ENCODE peak calls at places on chromosomes 3 and 15, in six cellular contexts. B is fibroblast of mammary gland, N is OCI-LY7, S is NCI-H1105 treated with DMSO at 0.1 percent for 48 hours, T is fibroblast of the aortic adventitia, X is SK-MEL-5. D is an unnamed sample.

GRCh38 chr15:72195101-72195511 is 2.5 kb downstream of the GRAMD2A start:
- DNase-seq in B (no peak), N (no peak), S (no peak), T (no peak), X (no peak), D (no peak)

GRCh38 chr3:67083277-67083676 is 85.2 kb downstream of the KBTBD8 start:
- DNase-seq in B (peak), N (peak), S (no peak), T (peak), X (no peak), D (peak)

GRCh38 chr15:62879770-62880169 is 162.8 kb upstream of the TPM1 start:
- DNase-seq in B (no peak), N (no peak), S (no peak), T (no peak), X (no peak), D (no peak)

GRCh38 chr15:79942656-79943481 is 28.1 kb downstream of the BCL2A1 start:
- DNase-seq in B (no peak), N (no peak), S (no peak), T (no peak), X (no peak), D (peak)

GRCh38 chr3:195063596-195064193 is 207.3 kb downstream of the XXYLT1 start:
- DNase-seq in B (no peak), N (no peak), S (no peak), T (no peak), X (no peak), D (no peak)

GRCh38 chr3:62318365-62318751 is 55.0 kb downstream of the FEZF2 start:
- DNase-seq in B (no peak), N (no peak), S (no peak), T (no peak), X (no peak), D (no peak)

GRCh38 chr3:130820976-130821375 is 72.9 kb upstream of the ATP2C1 start:
- DNase-seq in B (peak), N (no peak), S (no peak), T (peak), X (peak), D (peak)

GRCh38 chr3:145696011-145696410 is 465.0 kb downstream of the PLOD2 start:
- DNase-seq in B (no peak), N (no peak), S (no peak), T (no peak), X (no peak), D (no peak)

GRCh38 chr3:51385621-51386091 is 565 bp downstream of the MANF start:
- DNase-seq in B (no peak), N (peak), S (peak), T (no peak), X (no peak), D (peak)

GRCh38 chr3:10746684-10747083 is 69.3 kb upstream of the SLC6A11 start:
- DNase-seq in B (no peak), N (no peak), S (no peak), T (no peak), X (no peak), D (no peak)

GRCh38 chr15:48966595-48967301 is 3.0 kb upstream of the SHC4 start:
- DNase-seq in B (peak), N (no peak), S (no peak), T (peak), X (peak), D (peak)

GRCh38 chr3:157531771-157532170 is 28.6 kb upstream of the VEPH1 start:
- DNase-seq in B (peak), N (no peak), S (no peak), T (no peak), X (no peak), D (no peak)

GRCh38 chr3:58356054-58356453 is 23.4 kb downstream of the PXK start:
- DNase-seq in B (no peak), N (peak), S (no peak), T (no peak), X (no peak), D (peak)

GRCh38 chr15:61906961-61907752 is 153.1 kb downstream of the VPS13C start:
- DNase-seq in B (no peak), N (no peak), S (no peak), T (no peak), X (no peak), D (no peak)

GRCh38 chr3:42043116-42043796 is 47.9 kb upstream of the TRAK1 start:
- DNase-seq in B (peak), N (no peak), S (peak), T (peak), X (no peak), D (peak)

GRCh38 chr3:61299981-61300380 is 48.7 kb upstream of the FHIT start:
- DNase-seq in B (no peak), N (no peak), S (no peak), T (no peak), X (no peak), D (no peak)

GRCh38 chr3:104763007-104763406 is 603.7 kb upstream of the ALCAM start:
- DNase-seq in B (peak), N (no peak), S (no peak), T (peak), X (peak), D (peak)

GRCh38 chr3:42680256-42680655 is 5.1 kb upstream of the KLHL40 start:
- DNase-seq in B (peak), N (no peak), S (no peak), T (peak), X (no peak), D (peak)

GRCh38 chr15:52101542-52102340 is 10.8 kb downstream of the BCL2L10 start:
- DNase-seq in B (no peak), N (peak), S (no peak), T (no peak), X (no peak), D (no peak)

GRCh38 chr15:65655026-65655425 is 33.3 kb downstream of the SLC24A1 start:
- DNase-seq in B (peak), N (no peak), S (no peak), T (peak), X (no peak), D (peak)

GRCh38 chr3:186519021-186519658 is 25.0 kb downstream of the CRYGS start:
- DNase-seq in B (no peak), N (peak), S (no peak), T (no peak), X (no peak), D (no peak)

GRCh38 chr15:64566629-64567427 is 106.5 kb downstream of the ZNF609 start:
- DNase-seq in B (no peak), N (no peak), S (no peak), T (no peak), X (no peak), D (no peak)

GRCh38 chr15:50414624-50415023 is 9.6 kb upstream of the USP8 start:
- DNase-seq in B (no peak), N (no peak), S (no peak), T (no peak), X (no peak), D (no peak)

GRCh38 chr15:100572362-100572983 is 29.5 kb downstream of the LINS1 start:
- DNase-seq in B (peak), N (peak), S (peak), T (peak), X (peak), D (peak)

GRCh38 chr3:123430266-123430665 is 18.6 kb downstream of the ADCY5 start:
- DNase-seq in B (no peak), N (no peak), S (no peak), T (no peak), X (no peak), D (no peak)

GRCh38 chr3:9204253-9205005 is 45.0 kb downstream of the SRGAP3 start:
- DNase-seq in B (no peak), N (no peak), S (no peak), T (no peak), X (no peak), D (no peak)

GRCh38 chr15:27028836-27029482 is 58.0 kb downstream of the GABRG3 start:
- DNase-seq in B (no peak), N (no peak), S (no peak), T (no peak), X (no peak), D (no peak)

GRCh38 chr15:39969871-39970270 is 36.0 kb downstream of the EIF2AK4 start:
- DNase-seq in B (peak), N (no peak), S (no peak), T (peak), X (no peak), D (peak)

GRCh38 chr3:119524931-119525662 is 26.8 kb downstream of the TIMMDC1 start:
- DNase-seq in B (peak), N (no peak), S (no peak), T (peak), X (peak), D (peak)

GRCh38 chr15:61102281-61102680 is 126.8 kb downstream of the RORA start:
- DNase-seq in B (no peak), N (no peak), S (no peak), T (no peak), X (no peak), D (no peak)

GRCh38 chr3:71510485-71510884 is 73.0 kb downstream of the FOXP1 start:
- DNase-seq in B (peak), N (peak), S (no peak), T (peak), X (no peak), D (peak)

GRCh38 chr3:179589143-179589542 is 15.3 kb downstream of the MRPL47 start:
- DNase-seq in B (peak), N (no peak), S (no peak), T (peak), X (no peak), D (peak)

GRCh38 chr3:147702499-147702898 is 293.3 kb downstream of the ZIC1 start:
- DNase-seq in B (peak), N (no peak), S (no peak), T (peak), X (no peak), D (peak)

GRCh38 chr3:14351617-14352001 is 50.8 kb upstream of the SLC6A6 start:
- DNase-seq in B (no peak), N (no peak), S (no peak), T (no peak), X (no peak), D (no peak)